ENCODE peak calls at places on chromosomes 4 and X, in six cellular contexts. One of them, this sample, is unnamed.

GRCh38 chr4:169791527-169792156 is 33.9 kb upstream of the HPF1 start:
- DNase-seq in stimulated activated CD4-positive, alpha-beta T cell treated with anti-CD3 and anti-CD28 coated beads, Interleukin-2, amount 100 ng/mL, for 48 hours: peak; percentile 7
- DNase-seq in gastrocnemius medialis: no peak
- DNase-seq in mesenteric fat pad: no peak
- DNase-seq in NCI-H510A treated with DMSO at 0.1 percent for 48 hours: peak; percentile 44
- DNase-seq in iPS DF 19.7: peak; percentile 42
- DNase-seq in this sample: peak; percentile 33

GRCh38 chr4:56466910-56467283 is 520 bp upstream of the SRP72 start:
- DNase-seq in iPS DF 19.7: no peak
- DNase-seq in NCI-H510A treated with DMSO at 0.1 percent for 48 hours: no peak
- DNase-seq in gastrocnemius medialis: no peak
- DNase-seq in stimulated activated CD4-positive, alpha-beta T cell treated with anti-CD3 and anti-CD28 coated beads, Interleukin-2, amount 100 ng/mL, for 48 hours: no peak
- DNase-seq in mesenteric fat pad: no peak
- DNase-seq in this sample: no peak

GRCh38 chrX:41718481-41719245 is 5.3 kb upstream of the GPR82 start:
- DNase-seq in mesenteric fat pad: no peak
- DNase-seq in stimulated activated CD4-positive, alpha-beta T cell treated with anti-CD3 and anti-CD28 coated beads, Interleukin-2, amount 100 ng/mL, for 48 hours: no peak
- DNase-seq in gastrocnemius medialis: no peak
- DNase-seq in iPS DF 19.7: peak; percentile 57
- DNase-seq in NCI-H510A treated with DMSO at 0.1 percent for 48 hours: no peak
- DNase-seq in this sample: no peak

GRCh38 chr4:70787496-70787895 is 52.2 kb downstream of the GRSF1 start:
- DNase-seq in gastrocnemius medialis: no peak
- DNase-seq in iPS DF 19.7: no peak
- DNase-seq in NCI-H510A treated with DMSO at 0.1 percent for 48 hours: no peak
- DNase-seq in mesenteric fat pad: no peak
- DNase-seq in stimulated activated CD4-positive, alpha-beta T cell treated with anti-CD3 and anti-CD28 coated beads, Interleukin-2, amount 100 ng/mL, for 48 hours: no peak
- DNase-seq in this sample: no peak

GRCh38 chr4:12116009-12116542 is 687.4 kb upstream of the HS3ST1 start:
- DNase-seq in iPS DF 19.7: no peak
- DNase-seq in gastrocnemius medialis: no peak
- DNase-seq in stimulated activated CD4-positive, alpha-beta T cell treated with anti-CD3 and anti-CD28 coated beads, Interleukin-2, amount 100 ng/mL, for 48 hours: no peak
- DNase-seq in mesenteric fat pad: no peak
- DNase-seq in NCI-H510A treated with DMSO at 0.1 percent for 48 hours: no peak
- DNase-seq in this sample: no peak

GRCh38 chrX:154530286-154530685 is 14.3 kb upstream of the FAM3A start:
- DNase-seq in mesenteric fat pad: no peak
- DNase-seq in stimulated activated CD4-positive, alpha-beta T cell treated with anti-CD3 and anti-CD28 coated beads, Interleukin-2, amount 100 ng/mL, for 48 hours: no peak
- DNase-seq in gastrocnemius medialis: no peak
- DNase-seq in NCI-H510A treated with DMSO at 0.1 percent for 48 hours: no peak
- DNase-seq in iPS DF 19.7: no peak
- DNase-seq in this sample: no peak

GRCh38 chrX:138128025-138128671 is 562.2 kb downstream of the ZIC3 start:
- DNase-seq in iPS DF 19.7: no peak
- DNase-seq in mesenteric fat pad: no peak
- DNase-seq in gastrocnemius medialis: no peak
- DNase-seq in NCI-H510A treated with DMSO at 0.1 percent for 48 hours: peak; percentile 15
- DNase-seq in stimulated activated CD4-positive, alpha-beta T cell treated with anti-CD3 and anti-CD28 coated beads, Interleukin-2, amount 100 ng/mL, for 48 hours: peak; percentile 1
- DNase-seq in this sample: peak; percentile 3

GRCh38 chrX:153561337-153561736 is 37.6 kb downstream of the CCNQ start:
- DNase-seq in mesenteric fat pad: no peak
- DNase-seq in stimulated activated CD4-positive, alpha-beta T cell treated with anti-CD3 and anti-CD28 coated beads, Interleukin-2, amount 100 ng/mL, for 48 hours: no peak
- DNase-seq in NCI-H510A treated with DMSO at 0.1 percent for 48 hours: no peak
- DNase-seq in iPS DF 19.7: no peak
- DNase-seq in gastrocnemius medialis: no peak
- DNase-seq in this sample: no peak

GRCh38 chr4:93828332-93828829 is at the start of gene ATOH1:
- DNase-seq in mesenteric fat pad: no peak
- DNase-seq in iPS DF 19.7: no peak
- DNase-seq in stimulated activated CD4-positive, alpha-beta T cell treated with anti-CD3 and anti-CD28 coated beads, Interleukin-2, amount 100 ng/mL, for 48 hours: no peak
- DNase-seq in NCI-H510A treated with DMSO at 0.1 percent for 48 hours: peak; percentile 52
- DNase-seq in gastrocnemius medialis: no peak
- DNase-seq in this sample: no peak

GRCh38 chrX:19514791-19515614 is at the start of gene MAP3K15:
- DNase-seq in mesenteric fat pad: no peak
- DNase-seq in gastrocnemius medialis: no peak
- DNase-seq in iPS DF 19.7: no peak
- DNase-seq in NCI-H510A treated with DMSO at 0.1 percent for 48 hours: no peak
- DNase-seq in stimulated activated CD4-positive, alpha-beta T cell treated with anti-CD3 and anti-CD28 coated beads, Interleukin-2, amount 100 ng/mL, for 48 hours: peak; percentile 3
- DNase-seq in this sample: peak; percentile 27

GRCh38 chr4:155964016-155964891 is 10.6 kb upstream of the CTSO start:
- DNase-seq in stimulated activated CD4-positive, alpha-beta T cell treated with anti-CD3 and anti-CD28 coated beads, Interleukin-2, amount 100 ng/mL, for 48 hours: no peak
- DNase-seq in gastrocnemius medialis: peak; percentile 19
- DNase-seq in NCI-H510A treated with DMSO at 0.1 percent for 48 hours: no peak
- DNase-seq in mesenteric fat pad: no peak
- DNase-seq in iPS DF 19.7: no peak
- DNase-seq in this sample: no peak

GRCh38 chr4:185969657-185970056 is 99.3 kb upstream of the TLR3 start:
- DNase-seq in gastrocnemius medialis: no peak
- DNase-seq in iPS DF 19.7: no peak
- DNase-seq in NCI-H510A treated with DMSO at 0.1 percent for 48 hours: no peak
- DNase-seq in mesenteric fat pad: no peak
- DNase-seq in stimulated activated CD4-positive, alpha-beta T cell treated with anti-CD3 and anti-CD28 coated beads, Interleukin-2, amount 100 ng/mL, for 48 hours: no peak
- DNase-seq in this sample: no peak

GRCh38 chrX:153862369-153863250 is 23.4 kb downstream of the L1CAM start:
- DNase-seq in gastrocnemius medialis: no peak
- DNase-seq in mesenteric fat pad: peak; percentile 87
- DNase-seq in stimulated activated CD4-positive, alpha-beta T cell treated with anti-CD3 and anti-CD28 coated beads, Interleukin-2, amount 100 ng/mL, for 48 hours: no peak
- DNase-seq in iPS DF 19.7: no peak
- DNase-seq in NCI-H510A treated with DMSO at 0.1 percent for 48 hours: no peak
- DNase-seq in this sample: no peak

GRCh38 chr4:99614491-99614890 is 39.9 kb downstream of the MTTP start:
- DNase-seq in NCI-H510A treated with DMSO at 0.1 percent for 48 hours: no peak
- DNase-seq in mesenteric fat pad: no peak
- DNase-seq in iPS DF 19.7: no peak
- DNase-seq in stimulated activated CD4-positive, alpha-beta T cell treated with anti-CD3 and anti-CD28 coated beads, Interleukin-2, amount 100 ng/mL, for 48 hours: no peak
- DNase-seq in gastrocnemius medialis: no peak
- DNase-seq in this sample: no peak

GRCh38 chrX:110436497-110436896 is 77.8 kb downstream of the RTL9 start:
- DNase-seq in iPS DF 19.7: no peak
- DNase-seq in stimulated activated CD4-positive, alpha-beta T cell treated with anti-CD3 and anti-CD28 coated beads, Interleukin-2, amount 100 ng/mL, for 48 hours: no peak
- DNase-seq in mesenteric fat pad: no peak
- DNase-seq in NCI-H510A treated with DMSO at 0.1 percent for 48 hours: no peak
- DNase-seq in gastrocnemius medialis: no peak
- DNase-seq in this sample: no peak

GRCh38 chr4:151184523-151185458 is 85.4 kb downstream of the RPS3A start:
- DNase-seq in gastrocnemius medialis: no peak
- DNase-seq in NCI-H510A treated with DMSO at 0.1 percent for 48 hours: peak; percentile 4
- DNase-seq in stimulated activated CD4-positive, alpha-beta T cell treated with anti-CD3 and anti-CD28 coated beads, Interleukin-2, amount 100 ng/mL, for 48 hours: no peak
- DNase-seq in mesenteric fat pad: no peak
- DNase-seq in iPS DF 19.7: no peak
- DNase-seq in this sample: no peak

GRCh38 chrX:26952213-26952612 is 510.9 kb downstream of the PPP4R3C start:
- DNase-seq in NCI-H510A treated with DMSO at 0.1 percent for 48 hours: no peak
- DNase-seq in gastrocnemius medialis: no peak
- DNase-seq in mesenteric fat pad: no peak
- DNase-seq in stimulated activated CD4-positive, alpha-beta T cell treated with anti-CD3 and anti-CD28 coated beads, Interleukin-2, amount 100 ng/mL, for 48 hours: no peak
- DNase-seq in iPS DF 19.7: no peak
- DNase-seq in this sample: no peak

GRCh38 chr4:54217642-54218486 is 11.2 kb upstream of the PDGFRA start:
- DNase-seq in stimulated activated CD4-positive, alpha-beta T cell treated with anti-CD3 and anti-CD28 coated beads, Interleukin-2, amount 100 ng/mL, for 48 hours: peak; percentile 48
- DNase-seq in gastrocnemius medialis: peak; percentile 85
- DNase-seq in iPS DF 19.7: no peak
- DNase-seq in NCI-H510A treated with DMSO at 0.1 percent for 48 hours: peak; percentile 95
- DNase-seq in mesenteric fat pad: no peak
- DNase-seq in this sample: peak; percentile 60

GRCh38 chr4:39255266-39255665 is 72.9 kb downstream of the WDR19 start:
- DNase-seq in NCI-H510A treated with DMSO at 0.1 percent for 48 hours: no peak
- DNase-seq in iPS DF 19.7: no peak
- DNase-seq in gastrocnemius medialis: no peak
- DNase-seq in mesenteric fat pad: no peak
- DNase-seq in stimulated activated CD4-positive, alpha-beta T cell treated with anti-CD3 and anti-CD28 coated beads, Interleukin-2, amount 100 ng/mL, for 48 hours: no peak
- DNase-seq in this sample: no peak

GRCh38 chr4:153228512-153229145 is 24.4 kb downstream of the TRIM2 start:
- DNase-seq in iPS DF 19.7: no peak
- DNase-seq in mesenteric fat pad: no peak
- DNase-seq in NCI-H510A treated with DMSO at 0.1 percent for 48 hours: no peak
- DNase-seq in gastrocnemius medialis: no peak
- DNase-seq in stimulated activated CD4-positive, alpha-beta T cell treated with anti-CD3 and anti-CD28 coated beads, Interleukin-2, amount 100 ng/mL, for 48 hours: no peak
- DNase-seq in this sample: no peak

GRCh38 chr4:184267206-184267608 is 49.5 kb upstream of the ENPP6 start:
- DNase-seq in stimulated activated CD4-positive, alpha-beta T cell treated with anti-CD3 and anti-CD28 coated beads, Interleukin-2, amount 100 ng/mL, for 48 hours: no peak
- DNase-seq in mesenteric fat pad: peak; percentile 18
- DNase-seq in gastrocnemius medialis: no peak
- DNase-seq in NCI-H510A treated with DMSO at 0.1 percent for 48 hours: no peak
- DNase-seq in iPS DF 19.7: no peak
- DNase-seq in this sample: no peak

GRCh38 chr4:19005211-19005610 is 983.7 kb upstream of the LCORL start:
- DNase-seq in gastrocnemius medialis: no peak
- DNase-seq in stimulated activated CD4-positive, alpha-beta T cell treated with anti-CD3 and anti-CD28 coated beads, Interleukin-2, amount 100 ng/mL, for 48 hours: no peak
- DNase-seq in mesenteric fat pad: no peak
- DNase-seq in NCI-H510A treated with DMSO at 0.1 percent for 48 hours: no peak
- DNase-seq in iPS DF 19.7: no peak
- DNase-seq in this sample: no peak

GRCh38 chr4:52052475-52052780 is 1.3 kb downstream of the SPATA18 start:
- DNase-seq in mesenteric fat pad: no peak
- DNase-seq in iPS DF 19.7: no peak
- DNase-seq in stimulated activated CD4-positive, alpha-beta T cell treated with anti-CD3 and anti-CD28 coated beads, Interleukin-2, amount 100 ng/mL, for 48 hours: no peak
- DNase-seq in NCI-H510A treated with DMSO at 0.1 percent for 48 hours: no peak
- DNase-seq in gastrocnemius medialis: no peak
- DNase-seq in this sample: no peak

GRCh38 chrX:129640737-129641136 is 14.0 kb downstream of the APLN start:
- DNase-seq in mesenteric fat pad: no peak
- DNase-seq in NCI-H510A treated with DMSO at 0.1 percent for 48 hours: no peak
- DNase-seq in iPS DF 19.7: no peak
- DNase-seq in gastrocnemius medialis: no peak
- DNase-seq in stimulated activated CD4-positive, alpha-beta T cell treated with anti-CD3 and anti-CD28 coated beads, Interleukin-2, amount 100 ng/mL, for 48 hours: no peak
- DNase-seq in this sample: no peak

GRCh38 chr4:26349496-26349895 is 28.7 kb downstream of the RBPJ start:
- DNase-seq in iPS DF 19.7: no peak
- DNase-seq in stimulated activated CD4-positive, alpha-beta T cell treated with anti-CD3 and anti-CD28 coated beads, Interleukin-2, amount 100 ng/mL, for 48 hours: no peak
- DNase-seq in mesenteric fat pad: no peak
- DNase-seq in NCI-H510A treated with DMSO at 0.1 percent for 48 hours: no peak
- DNase-seq in gastrocnemius medialis: no peak
- DNase-seq in this sample: no peak

GRCh38 chrX:57595381-57595811 is 3.6 kb downstream of the ZXDB start:
- DNase-seq in mesenteric fat pad: no peak
- DNase-seq in stimulated activated CD4-positive, alpha-beta T cell treated with anti-CD3 and anti-CD28 coated beads, Interleukin-2, amount 100 ng/mL, for 48 hours: no peak
- DNase-seq in iPS DF 19.7: no peak
- DNase-seq in NCI-H510A treated with DMSO at 0.1 percent for 48 hours: no peak
- DNase-seq in gastrocnemius medialis: no peak
- DNase-seq in this sample: no peak

GRCh38 chr4:109588176-109588575 is 28.1 kb downstream of the MCUB start:
- DNase-seq in NCI-H510A treated with DMSO at 0.1 percent for 48 hours: no peak
- DNase-seq in iPS DF 19.7: no peak
- DNase-seq in gastrocnemius medialis: no peak
- DNase-seq in mesenteric fat pad: no peak
- DNase-seq in stimulated activated CD4-positive, alpha-beta T cell treated with anti-CD3 and anti-CD28 coated beads, Interleukin-2, amount 100 ng/mL, for 48 hours: peak; percentile 34
- DNase-seq in this sample: peak; percentile 54

GRCh38 chr4:175215657-175216056 is 297.5 kb downstream of the ADAM29 start:
- DNase-seq in mesenteric fat pad: no peak
- DNase-seq in NCI-H510A treated with DMSO at 0.1 percent for 48 hours: no peak
- DNase-seq in iPS DF 19.7: no peak
- DNase-seq in stimulated activated CD4-positive, alpha-beta T cell treated with anti-CD3 and anti-CD28 coated beads, Interleukin-2, amount 100 ng/mL, for 48 hours: no peak
- DNase-seq in gastrocnemius medialis: no peak
- DNase-seq in this sample: no peak

GRCh38 chr4:71239365-71239764 is 99.5 kb upstream of the SLC4A4 start:
- DNase-seq in gastrocnemius medialis: no peak
- DNase-seq in NCI-H510A treated with DMSO at 0.1 percent for 48 hours: no peak
- DNase-seq in stimulated activated CD4-positive, alpha-beta T cell treated with anti-CD3 and anti-CD28 coated beads, Interleukin-2, amount 100 ng/mL, for 48 hours: no peak
- DNase-seq in iPS DF 19.7: no peak
- DNase-seq in mesenteric fat pad: no peak
- DNase-seq in this sample: no peak

This sample was measured in stimulated activated naive CD8-positive, alpha-beta T cell treated with anti-CD3 and anti-CD28 coated beads, Interleukin-15, Interleukin-2, amounts not matched to agents 100 U/mL and 50 U/mL, for 24 hours.